ENCODE peak calls at places on chromosome 17, in six cellular contexts. O, A, K, B, L and T are unnamed samples.

GRCh38 chr17:60164164-60164563 is 14.4 kb downstream of the CA4 start:
- ATAC-seq in B (no peak), L (no peak), A (no peak), O (no peak), K (no peak), T (no peak)

GRCh38 chr17:4711671-4712111 is 1.3 kb downstream of the ARRB2 start:
- ATAC-seq in O (no peak), A (peak), K (no peak), L (no peak), B (no peak), T (no peak)

GRCh38 chr17:1111599-1112443 is 68.0 kb downstream of the ABR start:
- ATAC-seq in O (no peak), L (peak), K (peak), A (peak), B (no peak), T (peak)

GRCh38 chr17:37430051-37430591 is 23.4 kb downstream of the TADA2A start:
- ATAC-seq in L (no peak), O (no peak), A (no peak), B (peak), K (no peak), T (no peak)

GRCh38 chr17:53141280-53141679 is 681.4 kb upstream of the KIF2B start:
- ATAC-seq in L (no peak), K (no peak), O (no peak), A (peak), B (no peak), T (no peak)

GRCh38 chr17:39271546-39271945 is 45.8 kb upstream of the STAC2 start:
- ATAC-seq in O (peak), A (no peak), K (no peak), B (no peak), L (no peak), T (no peak)

GRCh38 chr17:83182620-83183063 is 103.2 kb downstream of the METRNL start:
- ATAC-seq in L (peak), B (no peak), K (peak), A (no peak), O (peak), T (peak)

GRCh38 chr17:74466111-74466784 is at the start of gene CD300A:
- ATAC-seq in L (peak), O (peak), B (no peak), K (peak), A (peak), T (no peak)

GRCh38 chr17:8253801-8254200 is 4.7 kb downstream of the PFAS start:
- ATAC-seq in K (peak), O (no peak), B (peak), L (no peak), A (peak), T (no peak)

GRCh38 chr17:17560167-17560566 is 31.3 kb downstream of the PEMT start:
- ATAC-seq in A (no peak), L (no peak), O (no peak), B (no peak), K (no peak), T (no peak)

GRCh38 chr17:68429881-68430280 is 27.4 kb downstream of the WIPI1 start:
- ATAC-seq in B (no peak), A (no peak), O (no peak), L (no peak), K (no peak), T (no peak)

GRCh38 chr17:79019631-79020584 is 4.1 kb upstream of the C1QTNF1 start:
- ATAC-seq in B (peak), K (peak), L (peak), A (peak), O (no peak), T (peak)

GRCh38 chr17:16068323-16068722 is 68.7 kb downstream of the TTC19 start:
- ATAC-seq in L (no peak), B (no peak), O (no peak), K (no peak), A (no peak), T (no peak)

GRCh38 chr17:68356520-68356919 is 65.2 kb downstream of the ARSG start:
- ATAC-seq in B (no peak), O (peak), K (peak), A (peak), L (peak), T (no peak)

GRCh38 chr17:39057807-39058206 is 90.6 kb upstream of the FBXO47 start:
- ATAC-seq in L (no peak), A (no peak), B (no peak), O (no peak), K (no peak), T (no peak)

GRCh38 chr17:43448720-43449469 is 34.9 kb upstream of the DHX8 start:
- ATAC-seq in A (no peak), K (no peak), B (no peak), O (no peak), L (no peak), T (no peak)

GRCh38 chr17:41733348-41734138 is 900 bp downstream of the HAP1 start:
- ATAC-seq in O (no peak), B (no peak), A (no peak), K (no peak), L (no peak), T (no peak)

GRCh38 chr17:30116345-30116660 is 313 bp upstream of the NSRP1 start:
- ATAC-seq in O (peak), B (no peak), A (peak), K (no peak), L (no peak), T (no peak)

GRCh38 chr17:69325518-69326301 is 1.2 kb downstream of the ABCA5 start:
- ATAC-seq in O (peak), K (no peak), A (peak), L (no peak), B (no peak), T (no peak)

GRCh38 chr17:36641331-36641876 is 40.0 kb downstream of the MRM1 start:
- ATAC-seq in K (no peak), O (peak), L (peak), B (no peak), A (peak), T (no peak)

GRCh38 chr17:17840751-17841591 is 4.2 kb upstream of the SREBF1 start:
- ATAC-seq in B (no peak), L (peak), A (no peak), O (peak), K (peak), T (no peak)

GRCh38 chr17:6556121-6557039 is at the start of gene PITPNM3:
- ATAC-seq in A (peak), B (no peak), O (peak), L (no peak), K (no peak), T (peak)

GRCh38 chr17:29108806-29109476 is 66.0 kb downstream of the PIPOX start:
- ATAC-seq in K (no peak), B (no peak), O (no peak), A (no peak), L (no peak), T (no peak)

GRCh38 chr17:80381416-80381923 is 33.5 kb upstream of the ENDOV start:
- ATAC-seq in K (no peak), A (no peak), O (no peak), B (no peak), L (no peak), T (no peak)

GRCh38 chr17:67673006-67673405 is 44.7 kb upstream of the NOL11 start:
- ATAC-seq in K (no peak), O (no peak), B (no peak), A (no peak), L (no peak), T (no peak)

GRCh38 chr17:55730808-55731207 is 8.1 kb upstream of the TMEM100 start:
- ATAC-seq in A (no peak), K (peak), L (peak), B (no peak), O (no peak), T (no peak)

GRCh38 chr17:29246638-29247037 is at the start of gene CRYBA1:
- ATAC-seq in A (no peak), L (no peak), O (no peak), B (no peak), K (peak), T (no peak)

GRCh38 chr17:28906276-28907051 is 3.6 kb upstream of the DHRS13 start:
- ATAC-seq in L (no peak), K (no peak), B (peak), A (no peak), O (no peak), T (no peak)

GRCh38 chr17:43556292-43556691 is 10.2 kb upstream of the ETV4 start:
- ATAC-seq in B (peak), K (peak), L (peak), O (peak), A (peak), T (no peak)

GRCh38 chr17:55175788-55176425 is 88.9 kb upstream of the HLF start:
- ATAC-seq in L (no peak), O (no peak), A (no peak), B (no peak), K (no peak), T (no peak)